ENCODE peak calls at places on chromosomes 16 and 17, in five cellular contexts. One of them, this sample, is unnamed.

GRCh38 chr16:86355538-86355937 is 154.8 kb upstream of the FOXF1 start:
- DNase-seq in skeletal muscle cell: no peak
- DNase-seq in mucosa of descending colon: no peak
- DNase-seq in stimulated activated CD8-positive, alpha-beta memory T cell treated with anti-CD3 and anti-CD28 coated beads, Interleukin-4, amount 100 ng/mL, for 1 hour: no peak
- DNase-seq in substantia nigra: no peak
- DNase-seq in this sample: no peak

GRCh38 chr17:66570353-66571195 is 264.3 kb upstream of the CACNG5 start:
- DNase-seq in substantia nigra: no peak
- DNase-seq in mucosa of descending colon: no peak
- DNase-seq in skeletal muscle cell: no peak
- DNase-seq in stimulated activated CD8-positive, alpha-beta memory T cell treated with anti-CD3 and anti-CD28 coated beads, Interleukin-4, amount 100 ng/mL, for 1 hour: no peak
- DNase-seq in this sample: peak; percentile 13

GRCh38 chr17:82963104-82963950 is 116.1 kb upstream of the METRNL start:
- DNase-seq in stimulated activated CD8-positive, alpha-beta memory T cell treated with anti-CD3 and anti-CD28 coated beads, Interleukin-4, amount 100 ng/mL, for 1 hour: no peak
- DNase-seq in mucosa of descending colon: peak; percentile 75
- DNase-seq in substantia nigra: peak; percentile 31
- DNase-seq in skeletal muscle cell: peak; percentile 27
- DNase-seq in this sample: peak; percentile 75

GRCh38 chr17:36705651-36706436 is 104.5 kb downstream of the MRM1 start:
- DNase-seq in substantia nigra: no peak
- DNase-seq in skeletal muscle cell: no peak
- DNase-seq in stimulated activated CD8-positive, alpha-beta memory T cell treated with anti-CD3 and anti-CD28 coated beads, Interleukin-4, amount 100 ng/mL, for 1 hour: peak; percentile 21
- DNase-seq in mucosa of descending colon: peak; percentile 66
- DNase-seq in this sample: peak; percentile 43

GRCh38 chr16:83513006-83513755 is 294.6 kb upstream of the HSBP1 start:
- DNase-seq in skeletal muscle cell: peak; percentile 80
- DNase-seq in mucosa of descending colon: no peak
- DNase-seq in stimulated activated CD8-positive, alpha-beta memory T cell treated with anti-CD3 and anti-CD28 coated beads, Interleukin-4, amount 100 ng/mL, for 1 hour: no peak
- DNase-seq in substantia nigra: no peak
- DNase-seq in this sample: no peak

GRCh38 chr17:76709077-76709950 is 1.5 kb downstream of the MXRA7 start:
- DNase-seq in stimulated activated CD8-positive, alpha-beta memory T cell treated with anti-CD3 and anti-CD28 coated beads, Interleukin-4, amount 100 ng/mL, for 1 hour: no peak
- DNase-seq in skeletal muscle cell: peak; percentile 98
- DNase-seq in substantia nigra: no peak
- DNase-seq in mucosa of descending colon: peak; percentile 73
- DNase-seq in this sample: peak; percentile 59

GRCh38 chr17:64339516-64340475 is 50.9 kb downstream of the PECAM1 start:
- DNase-seq in skeletal muscle cell: no peak
- DNase-seq in mucosa of descending colon: no peak
- DNase-seq in stimulated activated CD8-positive, alpha-beta memory T cell treated with anti-CD3 and anti-CD28 coated beads, Interleukin-4, amount 100 ng/mL, for 1 hour: no peak
- DNase-seq in substantia nigra: no peak
- DNase-seq in this sample: no peak

GRCh38 chr17:42077770-42078169 is 20.5 kb downstream of the ZNF385C start:
- DNase-seq in skeletal muscle cell: no peak
- DNase-seq in substantia nigra: no peak
- DNase-seq in stimulated activated CD8-positive, alpha-beta memory T cell treated with anti-CD3 and anti-CD28 coated beads, Interleukin-4, amount 100 ng/mL, for 1 hour: no peak
- DNase-seq in mucosa of descending colon: no peak
- DNase-seq in this sample: no peak

GRCh38 chr16:30499284-30499683 is 26.7 kb downstream of the ITGAL start:
- DNase-seq in skeletal muscle cell: no peak
- DNase-seq in stimulated activated CD8-positive, alpha-beta memory T cell treated with anti-CD3 and anti-CD28 coated beads, Interleukin-4, amount 100 ng/mL, for 1 hour: no peak
- DNase-seq in mucosa of descending colon: no peak
- DNase-seq in substantia nigra: no peak
- DNase-seq in this sample: no peak

GRCh38 chr17:3983945-3984484 is 19.8 kb upstream of the ATP2A3 start:
- DNase-seq in mucosa of descending colon: no peak
- DNase-seq in skeletal muscle cell: no peak
- DNase-seq in stimulated activated CD8-positive, alpha-beta memory T cell treated with anti-CD3 and anti-CD28 coated beads, Interleukin-4, amount 100 ng/mL, for 1 hour: no peak
- DNase-seq in substantia nigra: no peak
- DNase-seq in this sample: no peak

GRCh38 chr17:81967533-81968395 is 6.8 kb upstream of the NOTUM start:
- DNase-seq in skeletal muscle cell: no peak
- DNase-seq in stimulated activated CD8-positive, alpha-beta memory T cell treated with anti-CD3 and anti-CD28 coated beads, Interleukin-4, amount 100 ng/mL, for 1 hour: peak; percentile 74
- DNase-seq in mucosa of descending colon: peak; percentile 82
- DNase-seq in substantia nigra: peak; percentile 78
- DNase-seq in this sample: peak; percentile 93

GRCh38 chr16:53220585-53220984 is 165.8 kb downstream of the CHD9 start:
- DNase-seq in mucosa of descending colon: no peak
- DNase-seq in stimulated activated CD8-positive, alpha-beta memory T cell treated with anti-CD3 and anti-CD28 coated beads, Interleukin-4, amount 100 ng/mL, for 1 hour: no peak
- DNase-seq in substantia nigra: peak; percentile 0
- DNase-seq in skeletal muscle cell: peak; percentile 14
- DNase-seq in this sample: no peak